ENCODE peak calls at places on chromosome 2, in six cellular contexts. U is K562; F is NCI-H774; N is HFFc6; Q is breast epithelium; X is CD4-positive, alpha-beta T cell. M is an unnamed sample.

GRCh38 chr2:197059498-197059897 is 133.0 kb upstream of the PGAP1 start:
- DNase-seq in F (no peak), N (no peak), X (no peak), U (no peak), Q (no peak), M (no peak)

GRCh38 chr2:8662239-8662879 is 19.5 kb upstream of the ID2 start:
- DNase-seq in U (peak), N (peak), X (no peak), F (no peak), Q (no peak), M (peak)

GRCh38 chr2:12923907-12924610 is 207.3 kb downstream of the TRIB2 start:
- DNase-seq in X (no peak), N (peak), F (no peak), U (no peak), Q (no peak), M (no peak)

GRCh38 chr2:239578381-239578780 is 177.6 kb upstream of the HDAC4 start:
- DNase-seq in X (no peak), U (no peak), N (no peak), F (no peak), Q (no peak), M (no peak)

GRCh38 chr2:219631925-219632757 is 4.7 kb downstream of the SLC4A3 start:
- DNase-seq in F (no peak), U (no peak), X (no peak), N (no peak), Q (no peak), M (peak)

GRCh38 chr2:39851691-39852110 is 72.6 kb upstream of the THUMPD2 start:
- DNase-seq in U (no peak), Q (no peak), X (no peak), N (peak), F (no peak), M (no peak)

GRCh38 chr2:226451486-226451885 is 348.1 kb downstream of the IRS1 start:
- DNase-seq in X (no peak), U (no peak), F (no peak), Q (no peak), N (no peak), M (no peak)

GRCh38 chr2:30232027-30232800 is 880 bp downstream of the LBH start:
- DNase-seq in N (no peak), F (no peak), X (peak), Q (peak), U (peak), M (no peak)

GRCh38 chr2:157627594-157628281 is 926 bp downstream of the ACVR1C start:
- DNase-seq in U (no peak), N (no peak), X (peak), Q (no peak), F (peak), M (no peak)

GRCh38 chr2:230798769-230799399 is 65.9 kb upstream of the ITM2C start:
- DNase-seq in Q (no peak), N (peak), X (peak), U (peak), F (peak), M (no peak)

GRCh38 chr2:30655660-30656059 is 151.6 kb downstream of the CAPN13 start:
- DNase-seq in F (no peak), U (no peak), N (no peak), Q (no peak), X (no peak), M (no peak)

GRCh38 chr2:238106698-238107524 is 6.8 kb downstream of the ESPNL start:
- DNase-seq in Q (no peak), N (no peak), X (no peak), U (peak), F (no peak), M (peak)

GRCh38 chr2:29650634-29651097 is 270.7 kb downstream of the ALK start:
- DNase-seq in X (no peak), Q (no peak), F (no peak), N (no peak), U (no peak), M (no peak)

GRCh38 chr2:19617251-19617650 is 258.8 kb upstream of the OSR1 start:
- DNase-seq in N (no peak), Q (no peak), F (no peak), U (no peak), X (no peak), M (no peak)

GRCh38 chr2:100260712-100261620 is 61.3 kb downstream of the LONRF2 start:
- DNase-seq in F (no peak), U (peak), Q (peak), X (no peak), N (peak), M (peak)